ENCODE peak calls at places on chromosomes 11 and 22, in five cellular contexts. Z, S, F, P and N are unnamed samples.

GRCh38 chr11:20357150-20357549 is 6.4 kb upstream of the HTATIP2 start:
- DNase-seq in Z (no peak), S (no peak), F (no peak), P (no peak), N (no peak)

GRCh38 chr22:50600967-50601668 is 525 bp downstream of the MAPK8IP2 start:
- DNase-seq in Z (no peak), S (no peak), F (no peak), P (no peak), N (no peak)

GRCh38 chr11:76086713-76087635 is 119.3 kb downstream of the WNT11 start:
- DNase-seq in Z (no peak), S (no peak), F (peak), P (peak), N (peak)

GRCh38 chr11:126080206-126080941 is 17.7 kb upstream of the CDON start:
- DNase-seq in Z (peak), S (no peak), F (peak), P (no peak), N (no peak)

GRCh38 chr11:12066799-12067508 is 43.4 kb upstream of the MICAL2 start:
- DNase-seq in Z (peak), S (no peak), F (no peak), P (no peak), N (peak)

GRCh38 chr22:20953668-20954500 is 13.2 kb upstream of the AIFM3 start:
- DNase-seq in Z (no peak), S (no peak), F (peak), P (peak), N (no peak)

GRCh38 chr11:112225753-112226061 is 521 bp upstream of the PTS start:
- DNase-seq in Z (no peak), S (no peak), F (no peak), P (peak), N (no peak)

GRCh38 chr11:101867951-101868350 is 46.9 kb upstream of the CEP126 start:
- DNase-seq in Z (no peak), S (no peak), F (no peak), P (peak), N (peak)

GRCh38 chr11:19728436-19728835 is 15.8 kb downstream of the NAV2 start:
- DNase-seq in Z (no peak), S (no peak), F (no peak), P (peak), N (peak)

GRCh38 chr11:26575946-26576345 is 3.9 kb upstream of the MUC15 start:
- DNase-seq in Z (no peak), S (no peak), F (peak), P (no peak), N (no peak)

GRCh38 chr11:115161876-115162275 is 342.3 kb downstream of the CADM1 start:
- DNase-seq in Z (no peak), S (no peak), F (no peak), P (no peak), N (no peak)

GRCh38 chr22:45096256-45096907 is 67.3 kb upstream of the NUP50 start:
- DNase-seq in Z (peak), S (no peak), F (peak), P (peak), N (peak)

GRCh38 chr22:33163815-33164214 is 105.6 kb upstream of the SYN3 start:
- DNase-seq in Z (no peak), S (no peak), F (no peak), P (no peak), N (no peak)

DNA sequence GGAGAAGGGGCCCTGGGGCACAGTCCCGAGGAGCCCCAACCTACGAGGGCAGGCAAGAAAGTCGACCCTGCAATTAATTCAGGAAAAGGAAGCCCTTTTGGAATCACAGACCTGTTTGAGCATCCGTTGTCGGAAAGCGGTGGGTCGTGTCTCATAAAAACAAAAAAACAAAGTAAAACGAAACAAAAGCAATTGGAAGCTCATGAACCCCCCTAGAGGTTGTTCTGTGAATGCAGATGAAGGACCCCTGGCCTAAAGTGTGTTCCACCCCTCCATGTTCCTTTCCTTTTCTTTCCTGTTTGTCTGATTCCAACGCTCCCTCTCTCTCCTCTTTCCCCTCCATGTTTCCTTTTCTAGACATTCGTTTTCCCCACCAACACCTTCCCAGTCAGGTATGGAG is 203.7 kb downstream of the GRIK4 start:
- DNase-seq in Z (peak), S (no peak), F (peak), P (no peak), N (no peak)
- H3K4me3 ChIP-seq in Z (no peak), S (no peak), F (no peak), P (peak), N (no peak)

GRCh38 chr11:88337342-88338222 is at the start of gene CTSC:
- DNase-seq in Z (peak), S (peak), F (peak), P (peak), N (peak)
- TF ChIP-seq CTCF in Z (no peak), S (no peak), F (no peak), P (no peak), N (no peak)

GRCh38 chr11:64157987-64158386 is 7.9 kb downstream of the MACROD1 start:
- DNase-seq in Z (no peak), S (no peak), F (no peak), P (no peak), N (no peak)
- H3K4me3 ChIP-seq in Z (no peak), S (no peak), F (no peak), P (no peak), N (no peak)

GRCh38 chr11:22671751-22672150 is 5.3 kb downstream of the GAS2 start:
- DNase-seq in Z (no peak), S (no peak), F (peak), P (peak), N (peak)
- TF ChIP-seq CTCF in Z (no peak), S (no peak), F (no peak), P (no peak), N (no peak)

GRCh38 chr11:50174189-50174588 is 141.5 kb downstream of the OR4C45 start:
- DNase-seq in Z (no peak), S (no peak), F (peak), P (no peak), N (no peak)
- H3K4me3 ChIP-seq in Z (no peak), S (no peak), F (no peak), P (no peak), N (no peak)